ENCODE peak calls at places on chromosomes 5 and 9, in nine cellular contexts. H is adrenal gland, W is IMR-90, M is breast epithelium, B is upper lobe of left lung, V is ovary, Z is A549, J is heart left ventricle, Y is Peyer's patch. F is an unnamed sample.

GRCh38 chr9:31870276-31870675 is 514.2 kb upstream of the ACO1 start:
- DNase-seq in H (no peak), W (no peak), M (no peak), B (no peak), V (no peak), Z (no peak), J (no peak), Y (no peak), F (no peak)

GRCh38 chr5:32520995-32521394 is 64.4 kb upstream of the SUB1 start:
- DNase-seq in H (no peak), W (peak), M (no peak), B (no peak), V (no peak), Z (no peak), J (no peak), Y (no peak), F (no peak)

GRCh38 chr5:159817262-159818029 is 98.8 kb upstream of the ADRA1B start:
- DNase-seq in H (no peak), W (peak), M (no peak), B (no peak), V (no peak), Z (no peak), J (no peak), Y (no peak), F (no peak)

GRCh38 chr5:79069488-79070001 is at the start of the genes BHMT2 and DMGDH:
- DNase-seq in H (peak), W (peak), M (no peak), B (no peak), V (peak), Z (no peak), J (peak), Y (no peak), F (no peak)

GRCh38 chr5:32869216-32869615 is 158.1 kb downstream of the NPR3 start:
- DNase-seq in H (no peak), W (peak), M (no peak), B (no peak), V (no peak), Z (no peak), J (no peak), Y (no peak), F (no peak)

GRCh38 chr9:5846501-5846921 is 13.6 kb upstream of the ERMP1 start:
- DNase-seq in H (no peak), W (peak), M (no peak), B (no peak), V (no peak), Z (no peak), J (no peak), Y (no peak), F (no peak)

GRCh38 chr5:115343855-115344254 is 47.4 kb upstream of the CCDC112 start:
- DNase-seq in H (no peak), W (peak), M (no peak), B (no peak), V (no peak), Z (peak), J (no peak), Y (no peak), F (no peak)

GRCh38 chr9:125433461-125434001 is 171.9 kb downstream of the GAPVD1 start:
- DNase-seq in H (no peak), W (no peak), M (no peak), B (no peak), V (no peak), Z (no peak), J (no peak), Y (peak), F (no peak)

GRCh38 chr5:66851306-66851705 is 255.1 kb downstream of the MAST4 start:
- DNase-seq in H (no peak), W (peak), M (no peak), B (no peak), V (no peak), Z (no peak), J (no peak), Y (no peak), F (no peak)

GRCh38 chr9:124010665-124011321 is 775 bp upstream of the LHX2 start:
- DNase-seq in H (no peak), W (no peak), M (no peak), B (no peak), V (no peak), Z (peak), J (no peak), Y (no peak), F (no peak)

GRCh38 chr5:127766556-127767335 is 63.6 kb downstream of the CCDC192 start:
- DNase-seq in H (no peak), W (peak), M (no peak), B (no peak), V (no peak), Z (no peak), J (no peak), Y (no peak), F (no peak)

GRCh38 chr5:42531611-42532010 is 108.4 kb downstream of the GHR start:
- DNase-seq in H (no peak), W (no peak), M (no peak), B (no peak), V (no peak), Z (no peak), J (no peak), Y (no peak), F (no peak)

GRCh38 chr5:80689627-80690026 is 34.8 kb upstream of the DHFR start:
- DNase-seq in H (no peak), W (no peak), M (no peak), B (no peak), V (no peak), Z (no peak), J (no peak), Y (no peak), F (no peak)

GRCh38 chr9:100220936-100221335 is 121.9 kb downstream of the INVS start:
- DNase-seq in H (no peak), W (no peak), M (no peak), B (no peak), V (no peak), Z (no peak), J (no peak), Y (no peak), F (no peak)

GRCh38 chr5:71932649-71933338 is 174.5 kb upstream of the MAP1B start:
- DNase-seq in H (peak), W (peak), M (no peak), B (no peak), V (peak), Z (peak), J (peak), Y (peak), F (no peak)

GRCh38 chr5:125274938-125275759 is 528.7 kb upstream of the ZNF608 start:
- DNase-seq in H (no peak), W (peak), M (no peak), B (no peak), V (no peak), Z (no peak), J (no peak), Y (no peak), F (no peak)

GRCh38 chr9:14704281-14704680 is 11.0 kb upstream of the ZDHHC21 start:
- DNase-seq in H (no peak), W (no peak), M (no peak), B (no peak), V (no peak), Z (no peak), J (no peak), Y (no peak), F (no peak)

GRCh38 chr5:132481243-132482211 is 9.0 kb downstream of the IRF1 start:
- DNase-seq in H (no peak), W (no peak), M (no peak), B (no peak), V (no peak), Z (no peak), J (peak), Y (peak), F (no peak)

GRCh38 chr9:19875291-19875910 is 86.6 kb upstream of the SLC24A2 start:
- DNase-seq in H (no peak), W (no peak), M (no peak), B (no peak), V (no peak), Z (no peak), J (no peak), Y (no peak), F (no peak)

GRCh38 chr5:145975361-145976066 is 39.1 kb downstream of the SH3RF2 start:
- DNase-seq in H (no peak), W (peak), M (no peak), B (no peak), V (no peak), Z (peak), J (no peak), Y (no peak), F (no peak)

GRCh38 chr9:2344436-2344835 is 277.2 kb upstream of the VLDLR start:
- DNase-seq in H (no peak), W (no peak), M (no peak), B (no peak), V (no peak), Z (no peak), J (no peak), Y (no peak), F (no peak)

GRCh38 chr5:37751227-37751626 is 88.6 kb downstream of the GDNF start:
- DNase-seq in H (no peak), W (peak), M (no peak), B (no peak), V (no peak), Z (no peak), J (no peak), Y (no peak), F (no peak)

GRCh38 chr5:160565376-160565775 is 143.7 kb downstream of the PTTG1 start:
- DNase-seq in H (no peak), W (no peak), M (no peak), B (no peak), V (no peak), Z (no peak), J (no peak), Y (no peak), F (no peak)

GRCh38 chr5:96344678-96345612 is 88.1 kb downstream of the PCSK1 start:
- DNase-seq in H (peak), W (peak), M (no peak), B (no peak), V (no peak), Z (peak), J (no peak), Y (no peak), F (no peak)

GRCh38 chr5:317086-317811 is 4.3 kb upstream of the AHRR start:
- DNase-seq in H (no peak), W (peak), M (no peak), B (no peak), V (no peak), Z (peak), J (no peak), Y (no peak), F (no peak)

GRCh38 chr5:472076-472655 is 29.2 kb downstream of the EXOC3 start:
- DNase-seq in H (no peak), W (no peak), M (no peak), B (no peak), V (peak), Z (no peak), J (peak), Y (peak), F (peak)

GRCh38 chr9:78030553-78031270 is 899 bp downstream of the GNAQ start:
- DNase-seq in H (peak), W (peak), M (peak), B (peak), V (peak), Z (peak), J (peak), Y (peak), F (peak)

GRCh38 chr5:155700333-155700732 is 626.6 kb upstream of the SGCD start:
- DNase-seq in H (no peak), W (no peak), M (no peak), B (no peak), V (no peak), Z (peak), J (no peak), Y (no peak), F (no peak)

DNA sequence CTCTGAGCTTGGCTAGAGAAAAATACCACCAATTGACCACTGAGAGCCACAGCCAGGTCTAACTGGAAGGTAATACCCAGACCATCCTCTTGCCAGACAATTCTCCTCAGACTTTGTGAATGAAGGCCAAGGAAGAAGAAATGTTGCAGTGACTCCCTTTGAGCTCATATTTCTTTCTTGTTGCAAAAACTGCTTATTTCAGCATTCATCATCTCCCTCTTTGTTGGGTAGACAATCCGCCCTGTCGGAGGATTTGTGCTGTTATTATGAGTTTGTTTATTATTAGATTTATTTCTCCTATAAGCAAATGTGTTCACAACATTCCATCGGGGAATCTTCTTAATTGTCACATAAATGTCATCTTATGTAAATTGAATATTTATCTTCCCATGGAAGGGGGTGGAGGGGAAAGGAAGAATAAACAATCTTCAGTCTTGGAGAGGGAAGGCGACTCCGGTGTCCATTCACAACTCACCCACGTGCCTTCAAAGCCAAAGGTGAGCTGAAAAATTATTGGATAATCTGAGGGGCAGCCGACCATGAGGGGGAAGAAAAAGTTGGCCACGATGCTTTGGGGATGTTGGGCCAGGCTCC is 1.8 kb upstream of the JADE2 start:
- DNase-seq in H (no peak), W (no peak), M (no peak), B (no peak), V (no peak), Z (no peak), J (no peak), Y (no peak), F (no peak)
- H3K4me3 ChIP-seq in H (peak), W (peak), M (peak), B (peak), V (peak), Z (peak), J (peak), Y (peak), F (peak)

DNA sequence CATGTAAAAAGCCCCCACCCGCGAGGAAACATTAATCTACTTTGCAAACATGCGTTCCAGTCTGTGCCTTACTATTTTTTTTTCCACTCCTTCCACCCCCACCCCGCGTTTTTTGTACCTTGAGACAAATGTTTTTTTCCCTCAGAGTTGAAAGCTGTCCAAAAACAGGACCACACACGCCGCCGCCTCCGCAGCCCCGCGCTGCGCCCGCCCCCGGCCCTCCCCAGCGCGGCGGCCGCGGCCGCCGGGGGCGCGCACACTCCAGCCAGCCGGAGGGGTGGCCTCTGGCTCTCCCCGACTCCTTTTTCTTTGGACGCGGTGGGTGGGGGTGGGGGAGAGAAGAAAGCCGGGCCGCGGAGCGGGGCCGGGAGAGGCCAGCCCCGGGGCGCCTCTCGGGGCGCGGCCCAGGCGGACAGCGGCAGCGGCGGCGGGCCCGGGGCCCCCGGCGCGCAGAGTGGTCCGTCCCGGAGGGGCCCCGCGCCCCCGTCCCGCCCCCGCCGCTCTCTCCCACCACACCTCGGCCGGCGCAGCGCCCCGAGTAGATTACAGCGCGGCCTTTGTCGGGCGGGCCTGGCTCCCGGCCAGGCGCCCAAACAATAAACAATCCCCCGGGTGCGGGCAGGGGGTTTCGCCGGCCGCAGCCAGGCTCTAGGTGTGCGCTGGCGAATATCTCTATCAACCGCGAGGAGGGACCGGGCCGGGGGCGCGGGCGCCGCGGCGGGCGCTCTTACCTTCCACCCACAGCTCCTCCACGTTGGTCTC is 10.9 kb downstream of the PTCH1 start:
- DNase-seq in H (no peak), W (peak), M (no peak), B (no peak), V (peak), Z (peak), J (peak), Y (peak), F (no peak)
- TF ChIP-seq POLR2A in H (no peak), W (no peak), M (no peak), B (no peak), V (no peak), Z (no peak), J (no peak), Y (no peak), F (no peak)

DNA sequence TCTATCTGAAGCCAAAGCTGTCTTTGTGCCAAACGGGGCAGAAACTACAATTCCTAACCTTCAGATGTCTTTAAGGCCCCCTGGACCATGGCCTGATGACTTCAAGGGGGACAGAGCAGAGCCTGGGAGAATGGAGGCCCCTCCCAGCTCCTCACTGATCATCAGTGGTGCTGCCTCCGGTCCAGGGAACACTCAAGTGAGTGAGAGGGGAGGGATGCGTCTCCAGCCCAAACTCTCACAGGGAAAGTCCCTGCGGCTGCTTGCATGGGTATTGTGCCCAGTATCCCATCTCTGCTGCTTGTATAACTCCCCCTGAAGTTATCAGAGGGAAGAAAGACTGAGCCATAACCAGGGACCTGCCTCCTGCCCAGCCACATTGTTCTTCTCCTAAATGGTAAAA is 231.5 kb upstream of the PANK3 start:
- DNase-seq in H (no peak), W (no peak), M (no peak), B (no peak), V (no peak), Z (no peak), J (no peak), Y (no peak), F (no peak)
- H3K4me3 ChIP-seq in H (no peak), W (no peak), M (no peak), B (no peak), V (no peak), Z (no peak), J (no peak), Y (no peak), F (no peak)

DNA sequence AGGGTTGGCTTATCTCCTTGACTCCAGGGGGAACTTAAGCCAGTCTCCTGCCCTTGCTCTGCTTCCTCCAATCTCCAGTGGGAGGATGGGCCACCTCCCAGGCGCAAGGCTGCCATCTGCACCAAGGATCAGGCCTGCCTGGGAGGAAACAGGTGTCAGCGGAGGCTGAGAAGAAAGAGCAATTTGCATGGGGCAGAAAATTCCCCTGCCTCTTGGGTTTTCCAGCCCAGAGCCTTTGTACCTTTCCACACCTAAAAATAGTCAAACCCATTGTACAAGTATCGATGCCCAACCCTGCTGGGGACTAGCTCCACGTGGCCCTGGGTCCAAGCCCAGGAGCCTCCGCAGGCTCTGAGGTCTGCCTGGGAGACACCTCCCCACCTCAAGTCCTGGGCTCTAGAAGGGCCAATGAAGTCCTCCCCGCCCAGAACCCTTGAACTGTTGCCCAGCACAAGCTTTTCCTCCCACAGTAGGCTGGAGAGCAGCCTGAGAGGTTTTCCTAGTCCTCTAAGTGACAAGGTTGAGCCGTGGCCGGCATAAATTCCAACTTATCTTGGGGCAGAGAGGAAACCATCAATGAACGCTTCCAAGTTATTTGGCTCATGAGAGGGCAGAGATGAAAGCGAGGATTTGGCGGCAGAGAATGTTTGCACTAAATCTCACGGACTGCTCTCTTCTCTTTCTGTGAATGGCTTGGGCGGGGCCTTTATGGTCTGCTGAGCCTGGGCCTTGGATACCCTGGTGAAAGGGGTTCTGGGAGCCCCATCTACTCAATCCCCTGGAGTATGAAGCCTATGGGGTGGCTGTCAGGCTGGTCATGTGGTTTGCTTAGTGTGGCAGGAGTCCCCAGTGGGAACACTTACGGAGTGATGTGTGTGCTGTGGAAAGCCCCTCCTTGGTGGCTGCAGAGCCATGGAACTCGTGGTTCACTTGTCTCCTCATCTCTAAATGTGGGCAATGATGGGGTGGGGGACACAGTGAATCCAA is 15.6 kb downstream of the JADE2 start:
- DNase-seq in H (no peak), W (no peak), M (no peak), B (peak), V (no peak), Z (no peak), J (peak), Y (no peak), F (no peak)
- TF ChIP-seq POLR2A in H (no peak), W (no peak), M (no peak), B (no peak), V (no peak), Z (no peak), J (no peak), Y (no peak), F (no peak)

DNA sequence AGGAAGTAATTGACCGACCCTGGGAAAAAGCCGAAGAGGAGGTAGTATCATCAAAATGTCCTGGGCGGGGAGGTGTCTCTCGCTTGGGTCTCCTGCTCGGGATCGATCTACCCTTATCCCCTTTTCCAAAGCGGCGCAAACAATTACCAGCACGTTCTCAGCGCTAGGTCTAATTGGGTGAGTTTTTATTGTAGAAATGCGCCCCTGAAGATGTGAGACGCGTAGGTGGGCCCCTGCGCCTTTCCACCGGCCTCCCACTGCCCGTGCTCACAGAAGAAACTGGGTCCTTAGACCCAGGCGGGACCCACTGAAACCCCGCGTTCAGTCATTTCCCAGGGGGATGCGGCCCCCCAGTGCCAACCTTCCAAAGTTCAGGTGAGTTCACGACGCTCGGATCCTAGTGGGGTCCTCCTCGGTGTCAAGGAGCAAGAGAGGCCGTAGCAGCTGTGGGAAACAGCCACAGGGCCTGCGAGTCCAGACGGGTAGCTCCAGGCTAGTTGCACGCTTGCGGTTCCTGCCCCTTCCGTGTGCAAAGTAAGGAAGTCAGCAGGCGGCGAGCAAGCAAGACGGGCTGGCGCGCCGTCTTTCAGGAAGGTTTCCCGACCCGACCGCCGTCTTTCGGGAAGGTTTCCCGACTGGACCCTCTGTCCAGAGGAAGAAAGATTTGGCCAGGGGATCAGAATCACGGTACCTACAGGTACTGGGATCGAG is 1.5 kb downstream of the SMIM32 start:
- DNase-seq in H (no peak), W (peak), M (no peak), B (no peak), V (no peak), Z (no peak), J (no peak), Y (no peak), F (no peak)
- H3K4me3 ChIP-seq in H (no peak), W (no peak), M (peak), B (peak), V (peak), Z (no peak), J (peak), Y (no peak), F (peak)

GRCh38 chr5:150763023-150763793 is 4.4 kb upstream of the DCTN4 start:
- DNase-seq in H (peak), W (peak), M (no peak), B (peak), V (peak), Z (peak), J (peak), Y (peak), F (peak)
- TF ChIP-seq POLR2A in H (no peak), W (no peak), M (no peak), B (no peak), V (no peak), Z (no peak), J (no peak), Y (no peak), F (no peak)

F was measured in suprapubic skin.